ENCODE peak calls at places on chromosome 6, in five cellular contexts. Z is spleen, V is epithelial cell of esophagus, C is WTC11, B is lower lobe of right lung. F is an unnamed sample.

GRCh38 chr6:8006208-8006607 is 58.0 kb downstream of the BLOC1S5 start:
- DNase-seq in Z (no peak), V (peak), C (no peak), B (no peak), F (peak)

GRCh38 chr6:134553941-134554340 is 236.0 kb upstream of the SGK1 start:
- DNase-seq in Z (no peak), V (no peak), C (no peak), B (no peak), F (no peak)

GRCh38 chr6:165807249-165807951 is 144.4 kb upstream of the PDE10A start:
- DNase-seq in Z (no peak), V (no peak), C (no peak), B (no peak), F (no peak)

GRCh38 chr6:136599324-136600011 is 49.2 kb upstream of the MAP7 start:
- DNase-seq in Z (no peak), V (no peak), C (no peak), B (no peak), F (no peak)

GRCh38 chr6:88914180-88914579 is 49.2 kb downstream of the RNGTT start:
- DNase-seq in Z (no peak), V (no peak), C (no peak), B (no peak), F (no peak)

GRCh38 chr6:43247115-43247999 is 4.1 kb downstream of the TTBK1 start:
- DNase-seq in Z (peak), V (peak), C (peak), B (peak), F (peak)

GRCh38 chr6:147990159-147990558 is 352.5 kb upstream of the SASH1 start:
- DNase-seq in Z (no peak), V (no peak), C (no peak), B (no peak), F (no peak)

GRCh38 chr6:35926509-35927215 is 5.8 kb upstream of the SRPK1 start:
- DNase-seq in Z (no peak), V (no peak), C (no peak), B (no peak), F (no peak)

GRCh38 chr6:75205776-75206334 is at the start of gene COL12A1:
- DNase-seq in Z (peak), V (peak), C (peak), B (peak), F (peak)

GRCh38 chr6:149581349-149581748 is 15.2 kb downstream of the GINM1 start:
- DNase-seq in Z (no peak), V (no peak), C (no peak), B (no peak), F (no peak)

GRCh38 chr6:99305021-99305554 is 44.4 kb downstream of the FAXC start:
- DNase-seq in Z (no peak), V (no peak), C (no peak), B (no peak), F (no peak)

GRCh38 chr6:142321451-142321850 is 19.6 kb downstream of the ADGRG6 start:
- DNase-seq in Z (no peak), V (no peak), C (no peak), B (no peak), F (no peak)

GRCh38 chr6:53546256-53546655 is 1.4 kb upstream of the GCLC start:
- DNase-seq in Z (no peak), V (peak), C (no peak), B (no peak), F (no peak)

GRCh38 chr6:151149788-151150187 is 90.0 kb upstream of the AKAP12 start:
- DNase-seq in Z (no peak), V (no peak), C (no peak), B (no peak), F (no peak)

GRCh38 chr6:44253307-44254101 is 3.8 kb downstream of the SLC35B2 start:
- DNase-seq in Z (peak), V (peak), C (peak), B (no peak), F (no peak)
- TF ChIP-seq CTCF in Z (peak), V (peak), C (peak), B (peak), F (peak)

GRCh38 chr6:815348-815738 is 122.4 kb upstream of the EXOC2 start:
- DNase-seq in Z (no peak), V (no peak), C (peak), B (no peak), F (no peak)
- TF ChIP-seq CTCF in Z (no peak), V (no peak), C (no peak), B (no peak), F (no peak)

DNA sequence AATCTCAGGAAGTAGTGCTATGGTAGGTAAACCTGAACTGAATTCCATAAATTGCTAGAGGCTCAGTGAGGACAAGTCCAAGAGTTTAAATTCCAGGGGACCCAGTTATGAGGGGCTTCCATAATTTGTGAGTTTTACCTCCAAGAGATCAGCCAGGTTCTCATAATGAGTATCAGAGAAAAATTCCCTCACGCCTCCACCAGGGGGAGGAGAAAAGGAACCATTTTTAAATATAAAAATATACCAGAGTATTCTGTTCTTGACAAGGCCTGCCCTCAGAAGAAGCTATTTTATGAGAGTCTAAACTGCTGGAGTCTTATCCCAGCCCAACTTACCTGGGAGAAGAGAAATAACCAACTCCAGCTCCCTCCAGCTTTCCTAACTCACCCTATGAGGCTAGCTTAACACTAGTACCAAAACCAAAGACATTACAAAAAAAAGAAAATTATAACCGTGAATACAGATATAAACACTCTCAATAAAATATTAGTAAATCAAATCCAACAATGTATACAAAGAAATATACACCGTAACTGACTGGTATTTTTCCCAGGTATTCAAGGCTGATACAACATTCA is 158.7 kb downstream of the TFAP2A start:
- DNase-seq in Z (no peak), V (no peak), C (no peak), B (no peak), F (peak)
- TF ChIP-seq CTCF in Z (no peak), V (peak), C (peak), B (peak), F (no peak)

GRCh38 chr6:107308676-107309075 is 150.7 kb downstream of the PDSS2 start:
- DNase-seq in Z (no peak), V (no peak), C (no peak), B (no peak), F (no peak)
- TF ChIP-seq CTCF in Z (no peak), V (no peak), C (no peak), B (no peak), F (no peak)

GRCh38 chr6:33571637-33572316 is 8.3 kb downstream of the BAK1 start:
- DNase-seq in Z (no peak), V (no peak), C (no peak), B (no peak), F (no peak)

GRCh38 chr6:33575211-33575610 is 4.9 kb downstream of the BAK1 start:
- DNase-seq in Z (no peak), V (no peak), C (no peak), B (no peak), F (no peak)

GRCh38 chr6:33568826-33569570 is 11.1 kb downstream of the BAK1 start:
- DNase-seq in Z (no peak), V (no peak), C (no peak), B (no peak), F (no peak)

GRCh38 chr6:33566182-33567084 is 13.6 kb downstream of the BAK1 start:
- DNase-seq in Z (no peak), V (peak), C (no peak), B (no peak), F (no peak)

DNA sequence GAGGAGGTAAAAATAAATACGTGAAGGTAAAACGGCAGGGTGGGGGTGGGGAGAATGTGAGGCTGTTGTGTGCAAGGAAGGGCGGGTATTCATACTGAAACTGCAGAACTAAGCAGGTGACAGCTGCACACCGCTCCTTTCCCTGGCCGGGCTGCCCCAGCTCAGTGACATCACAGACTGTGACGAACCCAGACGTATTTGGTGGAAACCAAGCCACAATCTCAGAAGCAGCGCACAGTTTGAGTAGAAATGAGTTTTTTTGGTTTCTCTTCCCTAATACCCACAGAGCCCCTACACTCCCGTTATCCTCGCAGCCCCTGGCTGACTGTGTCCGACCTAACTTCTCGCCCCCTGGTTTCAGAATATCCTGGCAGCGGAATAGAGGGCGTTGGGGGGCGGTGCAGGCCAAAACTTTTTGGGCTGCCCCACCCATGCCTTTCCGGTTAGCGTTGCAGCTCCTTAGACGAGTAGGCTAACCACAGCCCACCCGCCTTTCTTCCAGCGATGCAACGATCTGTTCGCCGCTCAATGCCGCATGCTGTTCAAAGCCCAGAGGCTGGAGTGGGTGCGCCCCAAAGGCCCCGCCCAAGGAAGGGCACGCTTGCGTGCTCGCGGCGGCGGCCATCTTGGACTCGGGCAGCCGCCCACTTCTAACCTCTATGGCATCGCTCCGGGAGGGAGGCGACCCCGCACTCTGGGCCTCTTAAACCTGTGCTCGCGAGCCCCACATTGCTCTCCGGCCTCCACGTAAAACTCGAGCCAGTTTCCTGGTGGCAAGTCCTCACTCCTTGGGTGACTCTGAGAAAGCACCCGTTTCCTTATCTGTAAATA is 9.1 kb downstream of the BAK1 start:
- DNase-seq in Z (peak), V (peak), C (peak), B (peak), F (peak)
- TF ChIP-seq CTCF in Z (peak), V (no peak), C (no peak), B (no peak), F (no peak)

GRCh38 chr6:104983776-104984175 is 26.9 kb downstream of the LIN28B start:
- DNase-seq in Z (no peak), V (no peak), C (no peak), B (no peak), F (no peak)

GRCh38 chr6:104987218-104987617 is 30.3 kb downstream of the LIN28B start:
- DNase-seq in Z (no peak), V (no peak), C (no peak), B (no peak), F (no peak)

GRCh38 chr6:104983296-104983695 is 26.4 kb downstream of the LIN28B start:
- DNase-seq in Z (no peak), V (no peak), C (no peak), B (no peak), F (no peak)

GRCh38 chr6:104986625-104987024 is 29.7 kb downstream of the LIN28B start:
- DNase-seq in Z (no peak), V (no peak), C (no peak), B (no peak), F (no peak)

GRCh38 chr6:104984831-104985230 is 27.9 kb downstream of the LIN28B start:
- DNase-seq in Z (no peak), V (no peak), C (no peak), B (no peak), F (no peak)
- TF ChIP-seq CTCF in Z (no peak), V (no peak), C (no peak), B (no peak), F (no peak)

GRCh38 chr6:84749181-84749580 is 15.2 kb downstream of the TBX18 start:
- DNase-seq in Z (no peak), V (no peak), C (no peak), B (no peak), F (no peak)
- TF ChIP-seq CTCF in Z (no peak), V (no peak), C (no peak), B (no peak), F (no peak)

DNA sequence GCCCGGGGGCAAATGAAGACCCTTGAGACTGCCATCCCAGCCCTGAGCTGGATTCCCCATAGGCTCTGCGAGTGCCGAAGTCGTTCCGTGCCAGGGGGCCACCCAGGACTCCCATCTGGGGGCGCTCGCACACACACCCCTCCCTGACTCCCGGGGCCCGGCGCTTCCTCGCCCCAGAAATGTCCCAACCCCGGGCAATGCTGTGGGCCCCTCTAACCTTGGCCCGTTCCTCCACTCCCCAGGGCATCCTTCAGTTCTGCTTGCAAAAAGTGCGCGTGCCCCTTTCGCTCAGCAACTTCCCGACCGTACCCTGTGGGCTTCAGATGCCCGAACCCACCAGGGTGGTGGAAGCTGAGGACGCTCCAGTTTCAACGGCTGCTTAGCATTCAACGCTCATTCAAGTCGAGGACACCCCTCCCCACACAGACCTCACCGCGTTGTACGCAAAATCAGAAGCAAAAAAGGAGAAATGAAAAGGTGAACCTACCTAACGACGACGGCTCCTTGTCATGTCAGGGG is 25.4 kb downstream of the RIPOR2 start:
- DNase-seq in Z (peak), V (no peak), C (peak), B (peak), F (peak)
- TF ChIP-seq CTCF in Z (no peak), V (no peak), C (no peak), B (no peak), F (peak)

F was measured in GM13976.